ENCODE peak calls at places on chromosomes 11 and 22, in four cellular contexts. Z, M, O and I are unnamed samples.

GRCh38 chr11:64583296-64584262 is 7.4 kb upstream of the SLC22A12 start:
- DNase-seq in M (no peak), O (no peak), Z (no peak), I (no peak)

GRCh38 chr11:88632163-88632562 is 294.6 kb upstream of the CTSC start:
- DNase-seq in O (no peak), M (no peak), Z (no peak), I (no peak)

GRCh38 chr11:115958089-115959000 is 454.1 kb upstream of the CADM1 start:
- DNase-seq in Z (no peak), M (no peak), O (no peak), I (no peak)

GRCh38 chr11:15145635-15146034 is 30.9 kb downstream of the INSC start:
- DNase-seq in O (no peak), M (peak), Z (no peak), I (no peak)

GRCh38 chr11:65504671-65505433 is 6.0 kb downstream of the MALAT1 start:
- DNase-seq in O (peak), Z (no peak), M (no peak), I (no peak)

GRCh38 chr22:19181786-19182471 is 3.4 kb upstream of the SLC25A1 start:
- DNase-seq in M (no peak), O (no peak), Z (no peak), I (no peak)

GRCh38 chr22:42439821-42440674 is 7.8 kb upstream of the NFAM1 start:
- DNase-seq in Z (no peak), O (peak), M (peak), I (no peak)

GRCh38 chr11:35167451-35167954 is 28.5 kb downstream of the CD44 start:
- DNase-seq in Z (no peak), M (no peak), O (no peak), I (no peak)

GRCh38 chr22:41687901-41688364 is 734 bp downstream of the SNU13 start:
- DNase-seq in O (peak), M (no peak), Z (peak), I (no peak)

GRCh38 chr22:48088226-48088625 is 1325.8 kb downstream of the TBC1D22A start:
- DNase-seq in M (no peak), Z (no peak), O (no peak), I (no peak)

GRCh38 chr11:35752115-35752514 is 89.5 kb downstream of the TRIM44 start:
- DNase-seq in O (no peak), M (no peak), Z (no peak), I (no peak)

GRCh38 chr22:21657361-21658118 is 8.3 kb upstream of the PPIL2 start:
- DNase-seq in O (peak), M (peak), Z (peak), I (peak)

GRCh38 chr11:127919206-127920000 is 668.0 kb downstream of the ETS1 start:
- DNase-seq in Z (no peak), O (no peak), M (no peak), I (no peak)

GRCh38 chr11:122898799-122899198 is 16.2 kb downstream of the JHY start:
- DNase-seq in Z (no peak), O (no peak), M (no peak), I (no peak)

GRCh38 chr11:10694481-10695239 is 1.1 kb upstream of the IRAG1 start:
- DNase-seq in M (no peak), Z (no peak), O (no peak), I (no peak)

GRCh38 chr11:58070585-58070984 is 39.8 kb downstream of the OR6Q1 start:
- DNase-seq in M (no peak), O (no peak), Z (no peak), I (no peak)

GRCh38 chr11:75280770-75281468 is 40.3 kb downstream of the TPBGL start:
- DNase-seq in O (no peak), Z (no peak), M (no peak), I (no peak)

GRCh38 chr11:95231126-95231880 is at the start of gene SESN3:
- DNase-seq in O (peak), Z (peak), M (peak), I (peak)

GRCh38 chr11:95230054-95231034 is 658 bp downstream of the SESN3 start:
- DNase-seq in Z (peak), M (no peak), O (no peak), I (peak)

GRCh38 chr11:95231881-95232605 is 1.0 kb upstream of the SESN3 start:
- DNase-seq in M (peak), Z (no peak), O (peak), I (peak)

GRCh38 chr11:95229199-95230053 is 1.6 kb downstream of the SESN3 start:
- DNase-seq in Z (no peak), M (no peak), O (no peak), I (peak)

GRCh38 chr11:95232666-95233065 is 1.7 kb upstream of the SESN3 start:
- DNase-seq in Z (no peak), O (peak), M (no peak), I (no peak)
- H3K4me3 ChIP-seq in Z (no peak), O (peak), M (peak), I (peak)

DNA sequence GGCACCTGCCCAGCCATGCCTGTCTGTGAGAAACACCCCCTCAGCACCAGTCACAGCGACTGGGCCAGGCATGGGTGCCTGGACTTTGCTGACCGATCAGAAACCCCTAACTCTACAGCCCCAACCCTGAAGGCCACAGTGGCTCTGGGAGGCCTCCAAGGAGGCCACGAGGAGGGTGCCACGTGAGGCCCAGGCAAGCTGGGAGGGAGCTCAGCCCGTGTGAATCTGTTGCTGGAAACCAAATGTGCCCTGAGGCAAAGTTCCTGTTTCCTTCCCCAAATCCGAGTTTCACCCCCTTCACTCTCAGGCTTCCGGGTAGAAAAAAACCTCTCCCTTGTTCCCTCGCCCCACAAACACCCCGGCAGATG is 1.3 kb downstream of the UNC93B1 start:
- DNase-seq in O (peak), Z (no peak), M (no peak), I (no peak)
- H3K4me3 ChIP-seq in O (peak), Z (no peak), M (peak), I (no peak)

GRCh38 chr11:118340437-118340836 is 2.1 kb downstream of the CD3D start:
- DNase-seq in O (no peak), Z (peak), M (no peak), I (no peak)

GRCh38 chr11:118343248-118343647 is 743 bp upstream of the CD3D start:
- DNase-seq in Z (peak), O (peak), M (no peak), I (peak)

GRCh38 chr11:118342503-118343161 is at the start of gene CD3D:
- DNase-seq in M (no peak), O (no peak), Z (peak), I (peak)

GRCh38 chr11:118343981-118344521 is at the start of gene CD3G:
- DNase-seq in Z (peak), M (peak), O (no peak), I (peak)

DNA sequence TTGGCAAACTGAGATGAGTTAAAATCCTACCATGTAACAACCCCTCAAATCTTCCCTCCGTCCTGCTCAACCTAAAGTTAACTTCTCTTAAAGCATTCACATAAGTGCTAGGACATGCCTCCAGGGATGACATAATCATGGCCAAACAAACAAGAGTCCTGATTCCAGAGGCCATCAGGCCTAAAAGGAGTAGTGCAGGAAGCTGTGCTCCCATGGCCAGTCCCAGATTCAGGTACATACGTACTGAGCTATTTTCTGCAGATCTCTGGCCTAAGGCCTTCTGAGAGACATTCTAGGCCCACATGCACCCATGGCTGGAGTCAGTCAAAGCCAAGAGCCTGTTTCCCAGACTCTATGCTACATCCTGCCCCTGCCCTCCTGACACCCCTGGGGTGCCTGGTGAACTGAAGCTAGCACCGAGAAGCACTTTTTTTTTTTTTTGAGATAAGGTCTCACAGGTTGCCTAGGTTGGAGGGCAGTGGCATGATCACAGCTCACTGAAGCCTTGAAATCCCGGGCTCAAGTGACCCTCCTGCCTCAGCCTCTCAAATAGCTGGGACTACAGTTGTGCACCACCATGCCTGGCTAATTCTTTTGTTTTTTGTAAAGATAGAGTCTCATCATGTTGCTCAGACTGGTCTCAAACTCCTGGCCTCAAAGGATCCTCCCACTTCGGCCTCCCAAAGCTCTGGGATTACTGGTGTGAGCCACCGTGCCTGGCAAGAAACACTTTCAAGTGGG is 586 bp downstream of the CD3D start:
- DNase-seq in O (no peak), M (no peak), Z (peak), I (no peak)
- H3K4me3 ChIP-seq in O (no peak), M (peak), Z (peak), I (peak)

GRCh38 chr11:7617032-7617431 is 56.3 kb downstream of the CYB5R2 start:
- DNase-seq in O (no peak), Z (no peak), M (no peak), I (no peak)
- H3K4me3 ChIP-seq in O (no peak), Z (no peak), M (no peak), I (no peak)

DNA sequence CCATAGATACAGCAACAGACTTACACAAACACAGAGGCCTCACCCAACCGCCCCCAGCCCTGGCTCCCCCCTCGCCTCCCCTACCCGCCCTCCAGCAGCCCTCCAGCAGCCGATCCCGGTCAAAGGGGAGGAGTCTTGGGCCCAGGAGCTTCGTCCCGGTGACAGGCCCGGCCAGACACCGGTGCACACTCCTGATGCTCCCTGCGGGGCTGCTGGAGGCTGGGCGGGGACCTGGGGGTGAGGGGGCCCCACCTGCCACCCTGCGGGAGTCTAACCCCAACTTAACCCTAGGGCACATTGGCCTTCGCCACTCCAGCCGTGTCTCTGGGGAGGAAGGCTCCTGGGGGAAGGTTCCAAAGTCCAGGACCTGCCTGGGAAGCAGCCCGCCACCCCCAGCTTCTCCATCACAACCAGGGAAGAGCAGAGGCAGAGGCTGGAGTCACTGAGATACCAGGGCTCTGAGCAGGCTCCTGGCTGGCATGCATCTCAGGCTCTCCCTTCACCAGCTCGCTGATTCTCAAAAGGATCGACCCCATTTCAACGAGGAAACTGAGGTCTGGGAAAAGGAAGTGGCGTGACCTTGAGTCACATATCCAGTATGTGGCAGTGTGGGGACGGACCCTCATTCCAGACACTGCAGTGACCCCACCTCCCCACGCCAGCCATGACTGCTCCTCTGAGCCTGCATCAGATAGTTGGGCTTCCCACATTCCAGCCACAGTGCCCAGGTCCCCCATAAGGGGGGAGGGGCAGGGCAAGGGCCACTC is 14.4 kb downstream of the BCL9L start:
- DNase-seq in Z (no peak), O (no peak), M (no peak), I (no peak)
- H3K4me3 ChIP-seq in Z (no peak), O (no peak), M (peak), I (peak)

GRCh38 chr22:25388415-25388814 is 169.0 kb downstream of the CRYBB2 start:
- DNase-seq in O (no peak), M (no peak), Z (no peak), I (no peak)

GRCh38 chr22:25390297-25391240 is 171.1 kb downstream of the CRYBB2 start:
- DNase-seq in Z (no peak), M (no peak), O (no peak), I (no peak)

GRCh38 chr22:25388866-25389540 is 169.6 kb downstream of the CRYBB2 start:
- DNase-seq in M (no peak), Z (peak), O (no peak), I (no peak)

GRCh38 chr22:25386538-25386884 is 167.1 kb downstream of the CRYBB2 start:
- DNase-seq in O (no peak), Z (no peak), M (no peak), I (no peak)

DNA sequence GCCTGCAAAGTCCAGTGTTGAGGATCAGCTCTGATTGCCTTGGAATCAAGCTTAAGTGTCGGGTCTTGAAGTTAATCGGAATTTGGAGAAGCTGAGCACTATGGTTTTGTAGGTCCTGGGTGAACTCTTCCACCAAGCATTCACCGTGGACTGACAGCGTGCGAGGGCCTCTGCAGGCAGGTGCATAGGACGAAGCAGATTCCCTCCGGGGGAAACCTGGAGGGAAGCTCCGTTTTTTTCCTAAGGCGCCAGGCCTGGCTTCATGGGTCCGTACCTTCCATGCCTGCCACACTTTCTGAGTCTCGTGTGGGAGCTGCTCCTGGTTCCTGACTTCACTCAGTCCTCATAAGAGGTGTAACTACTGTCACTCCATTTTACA is 170.1 kb downstream of the CRYBB2 start:
- DNase-seq in Z (no peak), M (no peak), O (no peak), I (no peak)
- H3K4me3 ChIP-seq in Z (no peak), M (no peak), O (no peak), I (no peak)

DNA sequence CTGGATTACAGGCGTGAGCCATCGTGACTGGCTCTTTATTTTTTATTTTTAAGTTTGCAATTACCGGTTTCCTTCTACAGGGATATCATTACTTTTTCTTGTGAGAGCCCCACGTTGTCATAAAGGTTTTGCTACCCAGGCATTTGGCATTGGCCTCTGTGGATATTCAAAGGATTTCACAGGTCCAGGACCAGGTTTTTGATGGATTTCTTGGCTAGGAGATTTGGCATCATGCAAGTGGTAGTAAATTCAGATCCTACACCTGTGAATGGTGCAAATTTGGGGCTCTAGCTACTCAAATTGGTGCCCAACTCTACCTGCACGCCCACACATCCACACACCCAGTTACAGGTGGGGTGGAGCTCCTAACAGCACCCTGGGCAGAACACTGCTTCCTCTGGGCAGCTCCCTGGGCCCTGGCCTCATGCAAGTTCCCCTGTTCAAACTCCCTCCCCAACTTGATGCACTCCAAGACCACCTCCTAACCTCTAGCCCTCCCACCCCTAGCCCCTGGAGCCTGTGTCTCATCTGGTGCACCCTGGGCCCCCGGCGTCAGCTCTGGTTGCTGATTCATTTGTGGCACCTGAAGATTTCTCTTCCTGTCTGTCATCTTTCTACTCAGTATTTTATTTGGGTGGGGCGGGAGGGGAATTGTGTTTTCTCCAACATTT is 9.3 kb upstream of the MRGPRD start:
- DNase-seq in O (no peak), M (no peak), Z (no peak), I (no peak)
- H3K4me3 ChIP-seq in O (no peak), M (no peak), Z (no peak), I (no peak)